ENCODE peak calls at places on chromosomes 13 and 19, in eight cellular contexts. R is HFFc6; C is GM10248; U is PC-9; S is fibroblast of lung; E is ascending aorta; G is CD8-positive, alpha-beta T cell; B is testis. I is an unnamed sample.

GRCh38 chr13:80012281-80012680 is 328.6 kb downstream of the SPRY2 start:
- DNase-seq in C (no peak), S (peak), R (no peak), B (peak), G (no peak), E (no peak), U (no peak), I (no peak)

GRCh38 chr19:48796468-48797083 is 14.3 kb downstream of the BCAT2 start:
- DNase-seq in S (no peak), B (no peak), C (no peak), R (no peak), E (no peak), U (no peak), G (no peak), I (no peak)

GRCh38 chr13:113427562-113428468 is 25.5 kb downstream of the ADPRHL1 start:
- DNase-seq in S (no peak), E (no peak), G (no peak), B (no peak), R (peak), C (no peak), U (peak), I (no peak)

GRCh38 chr13:59178344-59178743 is 985.4 kb downstream of the DIAPH3 start:
- DNase-seq in R (no peak), C (no peak), S (no peak), G (no peak), B (no peak), U (no peak), E (no peak), I (no peak)

GRCh38 chr19:3275068-3275582 is 50.7 kb downstream of the CELF5 start:
- DNase-seq in R (no peak), S (no peak), U (no peak), C (peak), B (peak), E (no peak), G (no peak), I (no peak)

GRCh38 chr19:45323671-45324081 is 1.0 kb upstream of the CKM start:
- DNase-seq in E (no peak), U (no peak), S (no peak), R (no peak), B (no peak), G (no peak), C (no peak), I (no peak)

GRCh38 chr19:39397360-39398296 is 6.5 kb downstream of the MED29 start:
- DNase-seq in U (peak), E (peak), B (peak), G (peak), S (peak), C (peak), R (peak), I (peak)

GRCh38 chr13:24071423-24072075 is 89.0 kb upstream of the SPATA13 start:
- DNase-seq in G (no peak), C (no peak), R (peak), E (no peak), B (no peak), U (no peak), S (peak), I (no peak)

GRCh38 chr19:58563034-58563573 is 4.7 kb upstream of the UBE2M start:
- DNase-seq in U (no peak), G (no peak), R (no peak), S (no peak), C (peak), B (no peak), E (no peak), I (no peak)

DNA sequence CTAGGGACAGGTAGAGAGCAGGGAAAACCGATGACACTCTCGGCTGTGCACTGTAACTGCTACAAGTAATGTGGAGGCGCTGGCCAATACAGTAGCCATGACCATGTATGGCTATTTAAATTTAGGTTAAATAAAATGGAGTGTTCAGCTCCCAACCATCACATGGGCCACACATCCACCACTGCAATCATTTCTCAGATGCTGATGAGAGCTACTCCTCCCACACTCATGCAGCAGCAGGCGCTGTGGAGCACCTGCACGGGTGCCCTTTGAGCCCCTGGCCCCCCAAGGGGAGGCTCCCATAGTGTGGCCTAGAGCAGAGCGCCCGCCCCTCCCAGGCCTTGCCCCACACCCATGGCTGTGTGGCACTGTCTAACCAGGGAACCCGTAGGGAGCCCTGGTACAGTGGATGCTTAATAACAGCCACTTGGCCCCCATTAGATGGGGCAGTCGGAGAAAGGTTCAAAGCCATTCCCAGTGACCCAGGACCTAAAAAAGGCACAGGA is 6.0 kb downstream of the ACP4 start:
- DNase-seq in B (no peak), R (no peak), E (no peak), C (no peak), U (no peak), S (no peak), G (no peak), I (no peak)
- TF ChIP-seq CTCF in B (no peak), R (peak), E (no peak), C (no peak), U (no peak), S (no peak), G (no peak), I (no peak)

DNA sequence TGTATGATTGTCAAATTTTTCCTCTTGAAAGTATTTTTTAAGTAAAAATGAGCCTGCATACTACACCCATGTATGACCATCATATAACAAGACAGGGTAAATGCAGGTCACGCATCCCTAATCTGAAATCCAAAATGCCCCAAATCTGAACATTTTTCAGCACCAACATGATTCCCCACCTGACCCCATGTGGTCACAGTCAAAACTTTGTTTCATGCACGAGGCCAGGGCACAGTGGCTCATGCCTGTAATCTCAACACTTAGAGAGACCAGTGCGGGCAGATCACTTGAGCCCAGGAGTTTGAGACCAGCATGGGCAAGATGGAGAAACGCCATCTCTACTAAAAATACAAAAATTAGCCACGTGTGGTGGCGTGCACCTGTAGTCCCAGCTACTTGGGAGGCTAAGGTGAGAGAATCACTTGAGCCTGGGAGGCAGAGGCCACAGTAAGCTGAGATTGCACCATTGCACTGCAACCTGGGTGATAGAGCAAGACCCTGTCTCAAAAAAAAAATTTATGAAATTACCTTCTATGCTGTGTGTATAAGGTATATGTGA is 63.7 kb upstream of the NPAS1 start:
- DNase-seq in U (no peak), B (no peak), E (no peak), S (no peak), R (no peak), G (no peak), C (no peak), I (no peak)
- TF ChIP-seq CTCF in U (no peak), B (no peak), E (no peak), S (no peak), R (no peak), G (no peak), C (no peak), I (no peak)

GRCh38 chr19:23718802-23719201 is 31.8 kb upstream of the ZNF675 start:
- DNase-seq in C (no peak), E (no peak), B (no peak), S (no peak), U (no peak), G (no peak), R (no peak), I (no peak)
- TF ChIP-seq CTCF in C (no peak), E (no peak), B (no peak), S (no peak), U (no peak), G (no peak), R (no peak), I (no peak)

GRCh38 chr13:50593228-50593627 is 250.3 kb downstream of the DLEU7 start:
- DNase-seq in U (no peak), B (no peak), S (peak), R (no peak), C (no peak), E (no peak), G (no peak), I (no peak)

GRCh38 chr13:50592412-50593145 is 250.9 kb downstream of the DLEU7 start:
- DNase-seq in S (peak), R (peak), G (no peak), U (no peak), B (no peak), C (no peak), E (no peak), I (no peak)

GRCh38 chr13:50596776-50597203 is 246.7 kb downstream of the DLEU7 start:
- DNase-seq in B (no peak), G (no peak), U (no peak), S (no peak), E (no peak), C (no peak), R (no peak), I (no peak)

GRCh38 chr13:50596103-50596502 is 247.4 kb downstream of the DLEU7 start:
- DNase-seq in C (no peak), R (no peak), S (no peak), E (no peak), G (no peak), B (no peak), U (no peak), I (no peak)

DNA sequence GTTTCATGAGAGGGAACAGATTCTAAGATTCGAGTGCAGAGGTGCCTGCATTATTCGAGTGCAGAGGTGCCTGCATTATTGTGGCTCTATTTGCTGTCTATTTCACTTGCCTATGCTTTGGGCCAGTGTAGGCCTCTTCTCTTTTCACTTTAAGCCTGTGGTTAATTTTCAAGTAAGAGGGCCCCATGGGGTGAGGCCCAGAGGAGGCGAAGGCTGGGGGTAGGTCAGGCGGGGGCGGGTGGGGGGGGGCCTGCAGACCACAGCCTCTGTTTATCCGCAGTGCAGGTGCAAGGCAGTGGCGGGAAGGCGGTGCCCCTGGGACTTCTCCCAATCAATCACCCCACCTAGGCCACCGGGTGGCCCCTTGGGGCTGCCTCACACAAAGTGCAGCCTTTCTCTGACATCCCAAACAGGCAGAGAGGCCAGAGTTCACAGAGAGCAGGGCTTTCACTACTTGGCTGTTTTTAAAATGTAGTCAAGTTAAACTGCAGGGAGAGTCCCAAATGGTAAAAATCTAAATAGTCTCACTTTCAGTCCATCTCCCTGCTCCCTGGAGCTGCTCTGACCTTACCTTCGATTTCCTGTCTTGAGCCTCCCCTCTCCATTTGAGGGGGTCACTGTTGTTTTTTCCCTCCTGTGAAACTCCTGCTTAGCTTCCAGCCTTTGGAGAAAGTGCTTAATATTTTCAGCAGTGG is 249.1 kb downstream of the DLEU7 start:
- DNase-seq in S (no peak), B (no peak), G (no peak), U (no peak), R (no peak), E (no peak), C (peak), I (no peak)
- TF ChIP-seq CTCF in S (no peak), B (no peak), G (no peak), U (no peak), R (no peak), E (no peak), C (peak), I (no peak)

GRCh38 chr19:5501907-5502306 is 46.7 kb downstream of the ZNRF4 start:
- DNase-seq in U (no peak), R (no peak), E (no peak), C (no peak), G (no peak), B (no peak), S (no peak), I (no peak)

GRCh38 chr19:5498817-5499535 is 43.8 kb downstream of the ZNRF4 start:
- DNase-seq in B (no peak), E (no peak), R (no peak), C (no peak), S (no peak), G (no peak), U (no peak), I (no peak)

GRCh38 chr19:5507056-5507624 is 51.9 kb downstream of the ZNRF4 start:
- DNase-seq in G (no peak), S (no peak), U (no peak), R (no peak), C (no peak), E (no peak), B (no peak), I (no peak)

GRCh38 chr19:5504115-5504514 is 48.9 kb downstream of the ZNRF4 start:
- DNase-seq in B (no peak), G (no peak), S (no peak), C (no peak), U (no peak), E (no peak), R (no peak), I (no peak)

GRCh38 chr19:5503598-5503997 is 48.4 kb downstream of the ZNRF4 start:
- DNase-seq in R (no peak), E (no peak), C (no peak), G (no peak), S (no peak), B (no peak), U (no peak), I (no peak)
- TF ChIP-seq CTCF in R (peak), E (no peak), C (no peak), G (no peak), S (no peak), B (no peak), U (no peak), I (peak)

GRCh38 chr19:29873801-29874575 is 62.2 kb downstream of the CCNE1 start:
- DNase-seq in S (no peak), B (no peak), E (no peak), U (no peak), C (no peak), R (no peak), G (no peak), I (no peak)
- TF ChIP-seq CTCF in S (no peak), B (no peak), E (no peak), U (peak), C (no peak), R (peak), G (peak), I (no peak)

GRCh38 chr13:93953856-93954255 is 525.6 kb downstream of the DCT start:
- DNase-seq in C (no peak), G (no peak), U (no peak), S (no peak), B (no peak), E (no peak), R (no peak), I (no peak)

GRCh38 chr13:93948523-93948922 is 531.0 kb downstream of the DCT start:
- DNase-seq in B (no peak), U (no peak), G (no peak), R (no peak), C (no peak), E (no peak), S (no peak), I (no peak)

GRCh38 chr13:93947651-93948050 is 531.8 kb downstream of the DCT start:
- DNase-seq in S (no peak), U (no peak), G (no peak), E (no peak), C (no peak), B (no peak), R (no peak), I (no peak)

GRCh38 chr13:93956416-93956815 is 523.1 kb downstream of the DCT start:
- DNase-seq in B (no peak), E (no peak), R (no peak), G (no peak), U (no peak), S (peak), C (no peak), I (no peak)

DNA sequence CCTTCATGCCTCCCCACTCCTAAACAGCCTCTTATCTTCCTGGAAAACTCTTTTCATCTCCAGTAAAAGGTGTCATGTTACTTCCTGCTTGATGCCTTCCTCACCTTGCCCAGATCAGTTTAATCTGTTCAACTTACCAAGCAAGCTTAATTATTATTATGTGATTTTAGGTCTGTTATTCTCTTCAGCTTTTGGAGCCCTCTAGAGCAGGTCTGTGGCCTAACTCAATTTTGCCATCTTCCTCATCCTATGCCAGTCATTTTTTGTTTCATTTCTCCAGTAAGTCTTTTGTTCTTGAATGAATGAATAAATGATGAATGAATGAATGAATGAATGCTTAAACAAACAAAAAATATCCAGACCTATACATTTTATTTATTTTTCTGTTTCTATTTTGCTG is 528.3 kb downstream of the DCT start:
- DNase-seq in S (no peak), B (no peak), E (no peak), G (no peak), R (peak), C (no peak), U (no peak), I (no peak)
- TF ChIP-seq CTCF in S (peak), B (no peak), E (no peak), G (no peak), R (peak), C (no peak), U (no peak), I (no peak)

GRCh38 chr19:1244693-1245451 is 3.3 kb downstream of the ATP5F1D start:
- DNase-seq in R (no peak), G (no peak), B (peak), S (no peak), C (no peak), U (no peak), E (no peak), I (no peak)
- TF ChIP-seq CTCF in R (no peak), G (no peak), B (no peak), S (no peak), C (no peak), U (no peak), E (no peak), I (no peak)

I was measured in type B pancreatic cell.